ENCODE peak calls at places on chromosomes 7 and 10, in four cellular contexts. N is activated CD8-positive, alpha-beta T cell treated with anti-CD3 and anti-CD28 coated beads, Interleukin-2, amount 10 ng/mL, durations not matched to agents 7 days and 5 days; Q is heart left ventricle; C is progenitor cell of endocrine pancreas. X is an unnamed sample.

GRCh38 chr10:78802866-78803265 is 265.9 kb upstream of the ZMIZ1 start:
- DNase-seq in N (no peak), Q (peak; percentile 63), C (no peak), X (no peak)

GRCh38 chr10:66654861-66655260 is 271.0 kb upstream of the LRRTM3 start:
- DNase-seq in N (no peak), Q (no peak), C (no peak), X (no peak)

GRCh38 chr10:115572740-115573455 is 479.7 kb downstream of the ATRNL1 start:
- DNase-seq in N (no peak), Q (no peak), C (no peak), X (no peak)

GRCh38 chr7:50641442-50642405 is 76.5 kb upstream of the DDC start:
- DNase-seq in N (peak; percentile 21), Q (peak; percentile 47), C (no peak), X (no peak)

GRCh38 chr10:120942806-120943413 is 91.7 kb downstream of the WDR11 start:
- DNase-seq in N (peak; percentile 81), Q (peak; percentile 69), C (peak; percentile 82), X (peak; percentile 72)

GRCh38 chr7:115059312-115059711 is 137.4 kb downstream of the MDFIC start:
- DNase-seq in N (no peak), Q (no peak), C (no peak), X (peak; percentile 5)

GRCh38 chr10:109852004-109852717 is 71.2 kb downstream of the XPNPEP1 start:
- DNase-seq in N (peak; percentile 82), Q (peak; percentile 71), C (peak; percentile 70), X (peak; percentile 90)

GRCh38 chr7:135855836-135856235 is 107.2 kb upstream of the FAM180A start:
- DNase-seq in N (no peak), Q (no peak), C (no peak), X (no peak)

GRCh38 chr7:30613366-30614325 is 19.0 kb downstream of the GARS1 start:
- DNase-seq in N (no peak), Q (no peak), C (no peak), X (no peak)

GRCh38 chr7:18128846-18129245 is 101.2 kb upstream of the PRPS1L1 start:
- DNase-seq in N (no peak), Q (no peak), C (no peak), X (no peak)

GRCh38 chr7:79293655-79294142 is 159.8 kb downstream of the MAGI2 start:
- DNase-seq in N (no peak), Q (no peak), C (no peak), X (no peak)

GRCh38 chr7:44969049-44969700 is 9.6 kb downstream of the MYO1G start:
- DNase-seq in N (no peak), Q (no peak), C (no peak), X (no peak)

GRCh38 chr10:1394155-1394912 is 338.1 kb downstream of the WDR37 start:
- DNase-seq in N (no peak), Q (no peak), C (no peak), X (no peak)

GRCh38 chr10:121696854-121697253 is 98.6 kb upstream of the FGFR2 start:
- DNase-seq in N (peak; percentile 25), Q (no peak), C (no peak), X (no peak)

GRCh38 chr7:116836911-116837310 is 25.5 kb upstream of the CAPZA2 start:
- DNase-seq in N (no peak), Q (no peak), C (no peak), X (no peak)